ENCODE peak calls at places on chromosome 11, in ten cellular contexts. H is fibroblast of lung; C is tibial artery; J is heart right ventricle; X is stomach; E is CD4-positive, CD25-positive, alpha-beta regulatory T cell; T is kidney epithelial cell; S is transverse colon; I is AG09309; W is GM06990. G is an unnamed sample.

GRCh38 chr11:18429349-18429748 is 17.2 kb downstream of the LDHC start:
- DNase-seq in H (no peak), C (no peak), J (no peak), X (no peak), E (no peak), T (no peak), S (no peak), I (no peak), W (no peak), G (no peak)

GRCh38 chr11:33742249-33742851 is 6.1 kb upstream of the CD59 start:
- DNase-seq in H (no peak), C (no peak), J (no peak), X (no peak), E (peak; percentile 53), T (no peak), S (no peak), I (no peak), W (no peak), G (no peak)

GRCh38 chr11:44979536-44980399 is 29.1 kb upstream of the TP53I11 start:
- DNase-seq in H (no peak), C (no peak), J (peak; percentile 51), X (peak; percentile 92), E (no peak), T (peak; percentile 34), S (peak; percentile 85), I (no peak), W (no peak), G (peak; percentile 48)

GRCh38 chr11:34063061-34063795 is 11.7 kb downstream of the CAPRIN1 start:
- DNase-seq in H (no peak), C (no peak), J (no peak), X (no peak), E (no peak), T (no peak), S (no peak), I (no peak), W (no peak), G (no peak)

GRCh38 chr11:101914349-101914736 is 467 bp upstream of the CEP126 start:
- DNase-seq in H (peak; percentile 49), C (no peak), J (no peak), X (no peak), E (no peak), T (no peak), S (no peak), I (peak; percentile 13), W (no peak), G (no peak)

GRCh38 chr11:22884268-22884667 is 24.0 kb upstream of the CCDC179 start:
- DNase-seq in H (no peak), C (no peak), J (no peak), X (no peak), E (no peak), T (no peak), S (no peak), I (no peak), W (no peak), G (no peak)

GRCh38 chr11:17684550-17684949 is 34.8 kb upstream of the MYOD1 start:
- DNase-seq in H (no peak), C (no peak), J (no peak), X (no peak), E (no peak), T (no peak), S (no peak), I (no peak), W (no peak), G (no peak)

GRCh38 chr11:3037041-3037944 is 19.9 kb downstream of the CARS1 start:
- DNase-seq in H (peak; percentile 60), C (peak; percentile 90), J (peak; percentile 80), X (peak; percentile 87), E (peak; percentile 57), T (no peak), S (peak; percentile 82), I (no peak), W (no peak), G (no peak)

GRCh38 chr11:92976681-92977080 is 7.2 kb downstream of the MTNR1B start:
- DNase-seq in H (no peak), C (no peak), J (no peak), X (no peak), E (no peak), T (no peak), S (no peak), I (no peak), W (no peak), G (no peak)

GRCh38 chr11:65891180-65892136 is 985 bp downstream of the CCDC85B start:
- DNase-seq in H (no peak), C (peak; percentile 46), J (peak; percentile 85), X (no peak), E (peak; percentile 34), T (no peak), S (no peak), I (no peak), W (peak; percentile 59), G (no peak)

GRCh38 chr11:131524186-131524585 is 153.8 kb downstream of the NTM start:
- DNase-seq in H (no peak), C (no peak), J (no peak), X (no peak), E (no peak), T (no peak), S (no peak), I (no peak), W (no peak), G (no peak)

GRCh38 chr11:123543796-123544195 is 110.6 kb downstream of the SCN3B start:
- DNase-seq in H (peak; percentile 77), C (no peak), J (no peak), X (no peak), E (no peak), T (peak; percentile 67), S (no peak), I (peak; percentile 80), W (no peak), G (no peak)

GRCh38 chr11:77147668-77148321 is 19.7 kb downstream of the MYO7A start:
- DNase-seq in H (peak; percentile 22), C (no peak), J (no peak), X (peak; percentile 44), E (peak; percentile 50), T (no peak), S (peak; percentile 46), I (no peak), W (no peak), G (no peak)

GRCh38 chr11:94838027-94838610 is 70.0 kb downstream of the AMOTL1 start:
- DNase-seq in H (no peak), C (no peak), J (no peak), X (no peak), E (no peak), T (no peak), S (no peak), I (no peak), W (no peak), G (no peak)

DNA sequence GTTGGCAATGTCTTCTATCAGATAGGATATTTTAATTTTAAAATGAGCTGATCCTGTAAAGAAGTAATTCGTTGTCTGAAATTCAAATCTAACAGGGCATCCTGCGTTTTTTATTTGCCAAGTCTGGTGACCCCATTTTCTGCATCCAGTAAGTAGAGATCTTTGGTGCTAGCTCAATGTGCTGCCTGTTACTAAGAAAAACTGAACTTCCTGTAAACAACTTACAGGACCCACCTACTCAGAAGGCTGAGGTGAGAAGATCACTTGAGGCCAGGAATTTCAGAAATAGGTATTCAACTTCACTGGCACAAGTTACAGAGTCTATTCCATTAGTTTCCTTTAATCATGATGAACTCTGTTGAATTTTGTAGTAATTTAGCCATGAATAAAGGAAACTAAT is 4.0 kb downstream of the ARL14EP start:
- DNase-seq in H (no peak), C (no peak), J (no peak), X (no peak), E (peak; percentile 63), T (no peak), S (no peak), I (no peak), W (no peak), G (no peak)
- H3K4me3 ChIP-seq in H (no peak overlapping the region), C (no peak overlapping the region), J (no peak overlapping the region), X (no peak overlapping the region), E (peak overlapping the region; percentile 95), T (no peak overlapping the region), S (no peak overlapping the region), I (no peak overlapping the region), W (no peak overlapping the region), G (no peak overlapping the region)

GRCh38 chr11:67117176-67117575 is 1.9 kb upstream of the KDM2A start:
- DNase-seq in H (no peak), C (no peak), J (no peak), X (no peak), E (no peak), T (no peak), S (no peak), I (no peak), W (no peak), G (no peak)
- H3K4me3 ChIP-seq in H (no peak overlapping the region), C (no peak overlapping the region), J (no peak overlapping the region), X (no peak overlapping the region), E (no peak overlapping the region), T (no peak overlapping the region), S (no peak overlapping the region), I (no peak overlapping the region), W (no peak overlapping the region), G (no peak overlapping the region)

GRCh38 chr11:60912851-60913550 is 957 bp upstream of the TMEM109 start:
- DNase-seq in H (no peak), C (no peak), J (no peak), X (peak; percentile 46), E (no peak), T (no peak), S (no peak), I (no peak), W (no peak), G (no peak)
- H3K4me3 ChIP-seq in H (peak overlapping the region; percentile 84), C (peak overlapping the region; percentile 91), J (peak overlapping the region; percentile 93), X (peak overlapping the region; percentile 84), E (peak overlapping the region; percentile 97), T (no peak overlapping the region), S (no peak overlapping the region), I (no peak overlapping the region), W (peak overlapping the region; percentile 76), G (no peak overlapping the region)

GRCh38 chr11:61364012-61364396 is 1.8 kb downstream of the TMEM138 start:
- DNase-seq in H (no peak), C (no peak), J (no peak), X (no peak), E (no peak), T (no peak), S (no peak), I (no peak), W (no peak), G (no peak)
- H3K4me3 ChIP-seq in H (no peak overlapping the region), C (no peak overlapping the region), J (no peak overlapping the region), X (no peak overlapping the region), E (no peak overlapping the region), T (no peak overlapping the region), S (no peak overlapping the region), I (no peak overlapping the region), W (no peak overlapping the region), G (no peak overlapping the region)

DNA sequence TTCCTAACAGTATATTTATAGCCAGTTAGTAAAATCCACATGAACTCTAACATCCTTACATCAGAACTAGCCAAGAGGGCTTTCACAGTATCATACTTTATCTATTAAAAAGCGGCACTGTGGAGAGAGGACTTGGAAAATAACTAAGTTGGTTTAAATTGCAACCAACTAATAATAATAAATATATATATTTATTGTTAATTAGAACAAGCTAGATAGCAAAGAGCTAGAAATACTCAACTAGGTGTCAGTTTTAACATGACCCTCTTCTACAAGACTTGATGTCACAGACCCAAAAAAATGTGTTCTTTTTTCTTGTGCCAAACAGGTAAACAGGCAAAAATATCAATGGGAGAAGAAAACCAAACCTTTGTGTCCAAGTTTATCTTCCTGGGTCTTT is at the start of gene OR2D3:
- DNase-seq in H (no peak), C (no peak), J (no peak), X (no peak), E (no peak), T (no peak), S (no peak), I (no peak), W (no peak), G (no peak)
- H3K4me3 ChIP-seq in H (no peak within 1 kb of the TSS), C (no peak within 1 kb of the TSS), J (no peak within 1 kb of the TSS), X (no peak within 1 kb of the TSS), E (no peak within 1 kb of the TSS), T (no peak within 1 kb of the TSS), S (no peak within 1 kb of the TSS), I (no peak within 1 kb of the TSS), W (no peak within 1 kb of the TSS), G (no peak within 1 kb of the TSS)

GRCh38 chr11:134686418-134686817 is 274.4 kb upstream of the B3GAT1 start:
- DNase-seq in H (no peak), C (no peak), J (no peak), X (no peak), E (no peak), T (no peak), S (no peak), I (no peak), W (no peak), G (no peak)
- H3K4me3 ChIP-seq in H (no peak overlapping the region), C (no peak overlapping the region), J (no peak overlapping the region), X (no peak overlapping the region), E (no peak overlapping the region), T (no peak overlapping the region), S (no peak overlapping the region), I (no peak overlapping the region), W (no peak overlapping the region), G (no peak overlapping the region)

G was measured in keratinocyte.